ENCODE peak calls at places on chromosome 2, in four cellular contexts. W is heart right ventricle, Y is adrenal gland, N is fibroblast of pulmonary artery. G is an unnamed sample.

GRCh38 chr2:133609664-133610063 is 41.4 kb upstream of the NCKAP5 start:
- DNase-seq in W (no peak), Y (no peak), N (no peak), G (no peak)

GRCh38 chr2:168583710-168584521 is 127.8 kb downstream of the CERS6 start:
- DNase-seq in W (no peak), Y (peak), N (peak), G (peak)

GRCh38 chr2:125456851-125457250 is 1199.1 kb upstream of the GYPC start:
- DNase-seq in W (no peak), Y (no peak), N (no peak), G (no peak)

GRCh38 chr2:111897924-111898702 is at the start of gene MERTK:
- DNase-seq in W (peak), Y (peak), N (peak), G (peak)

GRCh38 chr2:230052299-230052698 is 16.4 kb downstream of the SLC16A14 start:
- DNase-seq in W (no peak), Y (no peak), N (peak), G (no peak)

GRCh38 chr2:111031546-111032484 is 88.9 kb upstream of the BCL2L11 start:
- DNase-seq in W (peak), Y (no peak), N (no peak), G (no peak)

GRCh38 chr2:53230691-53231090 is 536.9 kb upstream of the CHAC2 start:
- DNase-seq in W (no peak), Y (no peak), N (no peak), G (no peak)

GRCh38 chr2:126368778-126369177 is 287.2 kb upstream of the GYPC start:
- DNase-seq in W (no peak), Y (no peak), N (no peak), G (no peak)

GRCh38 chr2:205858781-205859478 is 176.6 kb downstream of the NRP2 start:
- DNase-seq in W (peak), Y (no peak), N (peak), G (no peak)

GRCh38 chr2:9554841-9555337 is 741 bp downstream of the ADAM17 start:
- DNase-seq in W (no peak), Y (peak), N (peak), G (peak)

GRCh38 chr2:156023266-156023879 is 309.1 kb downstream of the NR4A2 start:
- DNase-seq in W (no peak), Y (no peak), N (no peak), G (no peak)

GRCh38 chr2:9950521-9951271 is 797 bp upstream of the GRHL1 start:
- DNase-seq in W (peak), Y (peak), N (no peak), G (no peak)

GRCh38 chr2:202060218-202060617 is 12.8 kb upstream of the KIAA2012 start:
- DNase-seq in W (no peak), Y (no peak), N (no peak), G (no peak)
- TF ChIP-seq CTCF in W (peak), Y (no peak), N (peak), G (peak)

DNA sequence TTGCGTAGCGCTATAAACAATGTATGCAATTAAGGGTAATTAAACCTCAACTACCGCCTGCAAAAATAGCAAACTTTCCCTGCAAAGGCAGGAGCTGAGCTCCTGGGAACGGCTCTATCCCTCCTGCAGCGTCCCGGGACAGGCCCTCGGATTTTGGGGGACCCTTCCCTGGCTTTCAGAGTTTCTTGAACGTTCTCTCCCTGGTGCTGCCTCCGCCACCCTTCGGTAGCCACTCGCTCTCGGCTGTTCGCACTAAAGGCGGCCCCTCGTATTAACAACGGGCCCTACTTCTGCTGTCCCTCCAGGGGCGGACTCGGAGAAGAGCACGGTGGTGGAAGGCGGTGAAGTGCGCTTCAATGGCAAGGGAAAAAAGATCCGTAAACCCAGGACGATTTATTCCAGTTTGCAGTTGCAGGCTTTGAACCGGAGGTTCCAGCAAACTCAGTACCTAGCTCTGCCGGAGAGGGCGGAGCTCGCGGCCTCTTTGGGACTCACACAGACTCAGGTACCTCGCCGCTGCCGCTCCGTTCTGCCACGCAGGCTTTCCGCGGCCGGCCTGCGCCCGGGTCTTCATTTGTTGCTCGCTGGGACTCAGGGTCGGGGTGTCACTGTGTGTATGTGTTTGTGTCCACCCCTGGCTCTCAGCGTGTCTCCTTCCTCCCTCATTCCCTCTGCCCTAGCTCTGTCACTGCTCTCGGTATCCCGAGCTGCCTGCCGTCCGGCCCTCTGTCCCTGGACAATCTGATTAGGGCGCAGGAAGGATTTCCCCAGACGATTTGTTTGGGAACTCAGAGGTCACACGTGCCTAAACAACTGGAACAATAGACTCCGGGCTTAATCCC is 1.3 kb downstream of the DLX1 start:
- DNase-seq in W (no peak), Y (no peak), N (no peak), G (peak)
- TF ChIP-seq CTCF in W (no peak), Y (no peak), N (peak), G (no peak)

DNA sequence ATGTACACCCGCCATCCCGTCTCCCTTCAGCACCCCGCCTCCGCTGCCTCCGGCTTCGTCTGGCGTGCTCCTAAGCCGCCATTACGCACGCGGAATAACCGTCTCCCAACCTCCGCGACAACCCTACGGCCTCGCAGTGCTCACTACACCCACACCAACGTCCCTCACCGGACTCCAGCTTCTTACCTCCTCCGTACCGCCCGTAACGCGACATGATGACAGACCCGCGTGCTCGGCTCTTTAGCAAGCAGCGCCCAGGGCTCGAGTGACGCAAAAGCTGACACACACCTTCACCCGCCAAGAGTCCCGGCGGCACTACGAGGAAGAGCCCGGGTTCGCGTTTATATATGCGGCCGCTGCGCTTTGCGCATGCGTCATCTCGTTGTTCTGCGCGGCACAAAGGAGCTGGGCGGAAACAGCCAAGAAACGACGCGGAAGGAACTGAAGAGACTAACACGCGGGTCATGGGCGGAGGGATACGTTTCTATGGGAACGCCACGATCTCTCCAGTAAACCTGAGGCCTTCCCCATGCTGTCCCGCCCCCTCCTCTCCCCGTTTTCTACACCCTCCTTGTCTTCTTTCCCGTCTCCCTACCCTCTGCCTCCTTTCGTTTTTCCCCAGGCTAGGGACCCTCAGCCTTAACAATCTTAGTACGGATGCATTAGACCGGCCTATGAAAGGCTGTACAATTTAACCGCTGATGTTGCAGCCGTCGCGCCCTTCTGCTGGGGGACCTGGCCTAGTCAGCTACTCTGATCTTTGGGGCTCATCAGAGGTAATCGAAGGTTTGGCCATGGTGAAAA is at the start of gene SRSF7:
- DNase-seq in W (peak), Y (peak), N (peak), G (peak)
- TF ChIP-seq CTCF in W (no peak), Y (peak), N (no peak), G (no peak)

GRCh38 chr2:12718662-12719399 is 2.1 kb downstream of the TRIB2 start:
- DNase-seq in W (no peak), Y (no peak), N (peak), G (peak)
- TF ChIP-seq CTCF in W (no peak), Y (peak), N (no peak), G (no peak)

DNA sequence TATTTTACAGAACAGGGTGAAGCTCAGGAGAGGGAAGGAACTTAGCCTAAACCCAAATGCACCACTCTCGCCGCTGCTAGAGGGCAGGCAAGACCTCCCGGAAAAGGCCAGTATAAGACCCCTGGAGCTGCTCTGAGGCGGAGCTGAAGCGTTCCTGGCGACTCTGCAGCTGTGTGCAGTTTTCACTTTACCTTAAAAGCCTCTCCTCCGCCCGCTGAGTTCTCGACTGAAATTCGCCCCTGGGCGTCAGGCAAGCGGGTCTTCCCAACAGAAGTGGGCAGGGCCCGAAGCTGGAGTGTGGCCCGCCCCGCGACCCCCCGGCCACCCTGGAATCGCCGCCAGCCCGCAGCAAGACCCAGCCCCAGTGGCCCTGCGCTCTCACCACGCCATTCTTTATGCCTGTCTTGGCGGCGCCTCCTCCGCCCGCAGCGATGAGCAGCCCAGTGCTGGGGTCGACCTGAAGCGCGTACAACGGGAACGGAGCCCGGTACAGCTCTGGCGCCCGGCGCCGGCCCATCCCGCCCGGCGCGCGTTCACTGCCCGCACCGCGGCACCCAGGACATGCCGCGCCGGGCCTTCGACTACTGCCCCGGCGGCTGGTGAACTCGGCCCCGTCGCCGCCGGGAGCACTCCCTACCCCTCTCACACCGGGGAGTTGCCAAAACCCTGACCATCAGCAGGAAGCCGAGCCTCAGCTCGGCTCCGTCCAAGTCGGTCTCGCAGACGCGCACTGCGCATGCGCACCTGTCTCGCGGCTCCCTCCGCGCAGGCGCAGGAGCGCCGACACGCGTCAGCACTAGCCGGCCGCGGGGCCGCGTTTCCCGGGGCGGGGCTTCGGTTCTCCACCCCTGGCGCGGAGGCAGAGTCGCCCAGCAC is at the start of gene PREB:
- DNase-seq in W (peak), Y (peak), N (peak), G (peak)
- TF ChIP-seq CTCF in W (peak), Y (no peak), N (peak), G (no peak)

GRCh38 chr2:179899666-179900065 is 38.3 kb upstream of the ZNF385B start:
- DNase-seq in W (no peak), Y (no peak), N (no peak), G (no peak)

GRCh38 chr2:179893616-179894015 is 32.2 kb upstream of the ZNF385B start:
- DNase-seq in W (no peak), Y (no peak), N (no peak), G (no peak)

GRCh38 chr2:179900655-179901054 is 39.2 kb upstream of the ZNF385B start:
- DNase-seq in W (no peak), Y (no peak), N (no peak), G (no peak)

GRCh38 chr2:179898873-179899272 is 37.5 kb upstream of the ZNF385B start:
- DNase-seq in W (no peak), Y (peak), N (peak), G (peak)
- TF ChIP-seq CTCF in W (no peak), Y (no peak), N (peak), G (peak)

DNA sequence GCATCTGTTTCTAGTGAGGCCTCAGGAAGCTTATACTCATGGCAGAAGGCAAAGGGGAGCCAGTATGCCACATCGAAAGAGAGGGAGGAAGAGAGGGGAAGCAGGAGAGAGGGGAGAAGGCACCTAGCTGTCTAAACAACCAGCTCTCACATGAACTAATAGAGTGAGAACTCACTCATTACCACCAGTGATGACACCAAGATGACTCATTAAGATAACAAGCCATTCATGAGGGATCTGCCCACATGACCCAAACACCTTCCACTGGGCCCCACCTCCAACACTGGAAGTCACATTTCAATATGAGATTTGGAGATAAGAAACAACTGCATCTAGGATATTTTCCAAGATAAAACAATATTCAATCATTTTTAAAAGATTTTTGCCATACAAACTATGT is 753.9 kb upstream of the ZEB2 start:
- DNase-seq in W (no peak), Y (no peak), N (no peak), G (peak)
- TF ChIP-seq CTCF in W (no peak), Y (no peak), N (no peak), G (no peak)

GRCh38 chr2:235672720-235673119 is 178.9 kb downstream of the AGAP1 start:
- DNase-seq in W (no peak), Y (no peak), N (no peak), G (no peak)

GRCh38 chr2:235670974-235671787 is 177.3 kb downstream of the AGAP1 start:
- DNase-seq in W (no peak), Y (no peak), N (no peak), G (no peak)

GRCh38 chr2:235669269-235669831 is 175.5 kb downstream of the AGAP1 start:
- DNase-seq in W (peak), Y (no peak), N (peak), G (peak)

GRCh38 chr2:235668782-235669181 is 174.9 kb downstream of the AGAP1 start:
- DNase-seq in W (no peak), Y (no peak), N (no peak), G (no peak)

GRCh38 chr2:235669983-235670962 is 176.4 kb downstream of the AGAP1 start:
- DNase-seq in W (peak), Y (peak), N (peak), G (peak)
- TF ChIP-seq CTCF in W (peak), Y (peak), N (peak), G (peak)